ENCODE peak calls at places on chromosomes 11 and 22, in five cellular contexts. P is psoas muscle, Z is cardiac fibroblast, I is left ventricle myocardium inferior, T is stomach. Y is an unnamed sample.

GRCh38 chr11:118673361-118674093 is 5.9 kb downstream of the TREH start:
- DNase-seq in P (no peak), Z (no peak), I (no peak), T (no peak), Y (no peak)

GRCh38 chr11:71525938-71526495 is 1.1 kb upstream of the KRTAP5-7 start:
- DNase-seq in P (no peak), Z (no peak), I (no peak), T (no peak), Y (no peak)

GRCh38 chr11:46263120-46263519 is 14.3 kb upstream of the CREB3L1 start:
- DNase-seq in P (no peak), Z (no peak), I (no peak), T (no peak), Y (no peak)

GRCh38 chr11:77213589-77214428 is 85.8 kb downstream of the MYO7A start:
- DNase-seq in P (no peak), Z (no peak), I (no peak), T (no peak), Y (no peak)

GRCh38 chr11:2387266-2387982 is 10.3 kb downstream of the CD81 start:
- DNase-seq in P (no peak), Z (peak), I (no peak), T (no peak), Y (no peak)

GRCh38 chr11:116348226-116348625 is 424.6 kb downstream of the BUD13 start:
- DNase-seq in P (no peak), Z (no peak), I (no peak), T (no peak), Y (no peak)

GRCh38 chr11:14376920-14377319 is 17.9 kb upstream of the RRAS2 start:
- DNase-seq in P (no peak), Z (no peak), I (no peak), T (no peak), Y (no peak)

GRCh38 chr11:127013550-127013949 is 13.0 kb upstream of the KIRREL3 start:
- DNase-seq in P (no peak), Z (no peak), I (no peak), T (no peak), Y (no peak)

GRCh38 chr22:38193580-38193979 is 8.2 kb upstream of the MAFF start:
- DNase-seq in P (no peak), Z (no peak), I (peak), T (peak), Y (no peak)

GRCh38 chr22:47275479-47276218 is 513.2 kb downstream of the TBC1D22A start:
- DNase-seq in P (no peak), Z (peak), I (no peak), T (no peak), Y (no peak)

GRCh38 chr22:28736296-28737155 is 5.1 kb downstream of the CHEK2 start:
- DNase-seq in P (no peak), Z (no peak), I (no peak), T (no peak), Y (no peak)

GRCh38 chr11:504053-504993 is 2.7 kb downstream of the RNH1 start:
- DNase-seq in P (peak), Z (peak), I (peak), T (peak), Y (no peak)

GRCh38 chr11:44565746-44566558 is 489 bp downstream of the CD82 start:
- DNase-seq in P (no peak), Z (no peak), I (no peak), T (no peak), Y (no peak)

GRCh38 chr11:44564198-44564597 is 1.3 kb upstream of the CD82 start:
- DNase-seq in P (no peak), Z (peak), I (no peak), T (peak), Y (no peak)

GRCh38 chr11:44566559-44566949 is 1.1 kb downstream of the CD82 start:
- DNase-seq in P (no peak), Z (no peak), I (no peak), T (no peak), Y (no peak)

GRCh38 chr11:44564653-44565007 is 833 bp upstream of the CD82 start:
- DNase-seq in P (peak), Z (peak), I (peak), T (peak), Y (peak)

DNA sequence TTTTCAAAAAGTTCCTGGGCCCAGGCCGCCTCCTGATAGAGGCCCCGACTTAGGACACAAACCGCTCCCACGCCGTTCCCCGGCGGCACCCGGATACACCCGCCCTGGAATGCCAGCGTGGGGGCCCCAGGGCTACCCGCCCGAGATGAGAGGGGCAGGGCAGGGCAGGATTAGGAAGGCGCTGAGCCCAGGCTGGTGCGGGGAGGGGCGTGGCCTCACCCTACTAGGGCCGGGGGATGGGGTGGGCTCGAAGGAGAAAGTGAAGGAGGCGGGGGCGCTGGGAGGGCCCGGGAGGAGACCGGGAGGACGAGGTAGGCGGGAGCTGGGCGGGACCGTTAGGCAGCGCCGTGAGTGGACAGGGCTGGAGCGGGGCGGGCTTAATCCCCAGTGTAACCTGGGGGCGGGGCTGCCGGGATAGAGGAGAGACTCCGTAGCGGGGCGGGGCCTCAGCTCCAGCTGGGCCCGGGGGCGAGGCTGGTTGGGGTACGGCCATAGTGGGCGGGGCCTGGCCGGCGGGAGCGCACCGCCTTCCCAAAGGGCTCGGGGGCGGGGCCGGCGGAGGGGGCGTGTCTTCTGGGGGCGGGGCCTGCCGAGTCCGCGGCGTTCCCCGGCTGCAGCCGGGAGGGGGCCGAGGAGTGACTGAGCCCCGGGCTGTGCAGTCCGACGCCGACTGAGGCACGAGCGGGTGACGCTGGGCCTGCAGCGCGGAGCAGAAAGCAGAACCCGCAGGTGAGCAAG is at the start of gene CD82:
- DNase-seq in P (peak), Z (peak), I (peak), T (peak), Y (peak)
- TF ChIP-seq CTCF in P (peak), Z (no peak), I (peak), T (no peak), Y (no peak)

GRCh38 chr11:73760680-73761402 is at the start of gene RAB6A:
- DNase-seq in P (peak), Z (peak), I (peak), T (peak), Y (peak)
- TF ChIP-seq CTCF in P (peak), Z (peak), I (peak), T (no peak), Y (no peak)

GRCh38 chr11:108664730-108665525 is at the start of gene DDX10:
- DNase-seq in P (peak), Z (peak), I (peak), T (peak), Y (peak)
- TF ChIP-seq CTCF in P (peak), Z (no peak), I (peak), T (no peak), Y (no peak)

GRCh38 chr11:56750190-56750589 is 1.7 kb upstream of the OR9G4 start:
- DNase-seq in P (no peak), Z (no peak), I (no peak), T (no peak), Y (no peak)
- TF ChIP-seq CTCF in P (no peak), Z (no peak), I (no peak), T (no peak), Y (no peak)

DNA sequence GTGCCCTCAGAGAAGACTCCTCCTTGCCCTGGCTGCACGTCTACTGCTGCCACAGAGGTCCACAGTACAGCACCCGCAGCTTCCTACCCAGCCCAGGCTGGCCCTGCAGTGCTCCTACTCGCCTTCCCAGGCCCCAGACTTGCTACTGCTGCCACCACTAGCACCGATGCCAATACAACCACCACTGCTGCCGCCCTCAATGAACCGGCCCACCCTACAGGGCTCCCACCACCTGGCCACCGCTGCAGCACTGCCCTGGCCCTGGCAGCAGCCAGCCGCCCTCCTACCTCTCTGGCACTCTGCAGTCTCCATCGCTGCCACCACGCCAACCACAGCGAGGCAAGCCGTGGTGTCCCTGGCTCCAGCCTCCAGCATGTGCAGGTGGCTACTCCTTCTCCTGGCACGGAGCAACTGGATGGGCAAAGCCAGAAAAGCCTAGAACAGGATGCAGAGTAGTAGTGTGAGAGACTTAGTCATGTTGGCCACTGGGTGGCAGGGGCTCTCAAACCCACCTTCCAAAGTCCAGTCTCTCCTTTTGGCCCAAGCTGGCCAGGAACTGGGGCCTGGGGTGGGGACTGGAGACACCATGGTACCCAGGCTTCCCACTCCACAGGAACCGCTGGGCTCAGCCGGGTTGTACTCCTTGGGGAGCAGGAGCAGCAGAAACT is 39.4 kb downstream of the C22orf42 start:
- DNase-seq in P (no peak), Z (no peak), I (no peak), T (no peak), Y (no peak)
- TF ChIP-seq CTCF in P (no peak), Z (no peak), I (no peak), T (no peak), Y (no peak)

GRCh38 chr22:49149721-49150608 is 677.7 kb downstream of the BRD1 start:
- DNase-seq in P (no peak), Z (no peak), I (no peak), T (no peak), Y (no peak)

GRCh38 chr22:49147617-49148175 is 680.0 kb downstream of the BRD1 start:
- DNase-seq in P (no peak), Z (no peak), I (no peak), T (no peak), Y (no peak)

GRCh38 chr22:49150801-49151221 is 676.9 kb downstream of the BRD1 start:
- DNase-seq in P (no peak), Z (no peak), I (no peak), T (peak), Y (no peak)

GRCh38 chr22:49147171-49147570 is 680.5 kb downstream of the BRD1 start:
- DNase-seq in P (no peak), Z (no peak), I (no peak), T (no peak), Y (no peak)

GRCh38 chr22:49148895-49149418 is 678.7 kb downstream of the BRD1 start:
- DNase-seq in P (no peak), Z (no peak), I (no peak), T (no peak), Y (no peak)
- TF ChIP-seq CTCF in P (no peak), Z (no peak), I (no peak), T (no peak), Y (no peak)

GRCh38 chr22:24937114-24937513 is 9.4 kb downstream of the LHFPL7 start:
- DNase-seq in P (no peak), Z (peak), I (no peak), T (no peak), Y (no peak)
- TF ChIP-seq CTCF in P (no peak), Z (peak), I (peak), T (no peak), Y (no peak)